ENCODE peak calls at places on chromosomes 3 and 15, in five cellular contexts. S is NCI-H524; O is GM03348; P is AML-193; K is stimulated activated CD8-positive, alpha-beta memory T cell treated with anti-CD3 and anti-CD28 coated beads, Interleukin-7, amount 100 ng/mL, for 4 hours. A is an unnamed sample.

GRCh38 chr3:156469456-156469855 is 85.5 kb downstream of the SSR3 start:
- DNase-seq in S (no peak), O (no peak), P (no peak), K (no peak), A (no peak)

GRCh38 chr15:31230630-31231485 is 95.8 kb upstream of the KLF13 start:
- DNase-seq in S (peak; percentile 62), O (no peak), P (no peak), K (no peak), A (no peak)

GRCh38 chr3:182889948-182890629 is 90.2 kb downstream of the DCUN1D1 start:
- DNase-seq in S (no peak), O (no peak), P (no peak), K (no peak), A (no peak)

GRCh38 chr15:90037510-90037860 is 36.4 kb downstream of the ZNF710 start:
- DNase-seq in S (no peak), O (peak; percentile 85), P (no peak), K (no peak), A (no peak)

GRCh38 chr3:130626021-130626420 is 109.0 kb downstream of the COL6A6 start:
- DNase-seq in S (no peak), O (peak; percentile 12), P (no peak), K (no peak), A (no peak)

GRCh38 chr3:56894912-56895431 is 93.2 kb upstream of the ARHGEF3 start:
- DNase-seq in S (no peak), O (peak; percentile 76), P (no peak), K (no peak), A (no peak)

GRCh38 chr3:136327671-136328070 is 77.5 kb downstream of the PCCB start:
- DNase-seq in S (no peak), O (no peak), P (no peak), K (no peak), A (no peak)

GRCh38 chr3:198028718-198029117 is 68.7 kb downstream of the LMLN start:
- DNase-seq in S (no peak), O (peak; percentile 19), P (no peak), K (no peak), A (no peak)

GRCh38 chr3:8482960-8483665 is 18.5 kb upstream of the LMCD1 start:
- DNase-seq in S (no peak), O (peak; percentile 91), P (no peak), K (no peak), A (no peak)

GRCh38 chr15:45064386-45064785 is 41.4 kb downstream of the SORD start:
- DNase-seq in S (no peak), O (no peak), P (no peak), K (no peak), A (no peak)

GRCh38 chr3:109369510-109369909 is 32.2 kb upstream of the DPPA4 start:
- DNase-seq in S (peak; percentile 43), O (no peak), P (no peak), K (no peak), A (no peak)

GRCh38 chr3:124281453-124282316 is 289.8 kb upstream of the ROPN1 start:
- DNase-seq in S (peak; percentile 71), O (peak; percentile 71), P (peak; percentile 5), K (no peak), A (no peak)

GRCh38 chr15:72592103-72592502 is 62.4 kb upstream of the GOLGA6B start:
- DNase-seq in S (no peak), O (no peak), P (no peak), K (no peak), A (no peak)

GRCh38 chr15:26358708-26359107 is 414.2 kb downstream of the GABRB3 start:
- DNase-seq in S (no peak), O (no peak), P (no peak), K (no peak), A (no peak)

GRCh38 chr3:3196148-3196861 is 16.8 kb upstream of the CRBN start:
- DNase-seq in S (peak; percentile 45), O (peak; percentile 15), P (peak; percentile 53), K (no peak), A (peak; percentile 13)

GRCh38 chr3:185582871-185583270 is 3.2 kb upstream of the SENP2 start:
- DNase-seq in S (no peak), O (no peak), P (no peak), K (no peak), A (no peak)

GRCh38 chr3:140834266-140835037 is 107.2 kb upstream of the SLC25A36 start:
- DNase-seq in S (no peak), O (no peak), P (no peak), K (no peak), A (no peak)

GRCh38 chr15:48899793-48900192 is 21.9 kb downstream of the EID1 start:
- DNase-seq in S (peak; percentile 12), O (no peak), P (no peak), K (no peak), A (no peak)

GRCh38 chr15:74523982-74524381 is 17.0 kb upstream of the ARID3B start:
- DNase-seq in S (no peak), O (no peak), P (no peak), K (no peak), A (no peak)

GRCh38 chr3:188950832-188951489 is 220.8 kb upstream of the TPRG1 start:
- DNase-seq in S (no peak), O (peak; percentile 87), P (no peak), K (peak; percentile 14), A (no peak)

GRCh38 chr15:50979041-50979440 is 70.6 kb downstream of the AP4E1 start:
- DNase-seq in S (no peak), O (peak; percentile 19), P (no peak), K (no peak), A (no peak)

GRCh38 chr15:62964251-62964650 is 78.3 kb upstream of the TPM1 start:
- DNase-seq in S (peak; percentile 45), O (no peak), P (no peak), K (no peak), A (no peak)

GRCh38 chr3:58492385-58492970 is 582 bp downstream of the KCTD6 start:
- DNase-seq in S (peak; percentile 26), O (peak; percentile 21), P (peak; percentile 22), K (no peak), A (peak; percentile 20)

GRCh38 chr3:156626104-156626503 is 48.3 kb upstream of the TIPARP start:
- DNase-seq in S (no peak), O (no peak), P (no peak), K (peak; percentile 3), A (peak; percentile 22)

GRCh38 chr3:147410518-147411234 is 1.5 kb downstream of the ZIC1 start:
- DNase-seq in S (peak; percentile 65), O (no peak), P (no peak), K (no peak), A (no peak)

GRCh38 chr15:89399390-89400120 is 64.9 kb upstream of the POLG start:
- DNase-seq in S (peak; percentile 89), O (peak; percentile 57), P (no peak), K (no peak), A (no peak)

GRCh38 chr15:78321041-78321570 is 19.0 kb upstream of the CRABP1 start:
- DNase-seq in S (no peak), O (no peak), P (no peak), K (no peak), A (no peak)

GRCh38 chr3:60754617-60755016 is 496.6 kb downstream of the FHIT start:
- DNase-seq in S (no peak), O (peak; percentile 53), P (peak; percentile 64), K (no peak), A (no peak)

GRCh38 chr15:79572691-79573340 is 140.7 kb downstream of the MINAR1 start:
- DNase-seq in S (no peak), O (no peak), P (no peak), K (no peak), A (no peak)

GRCh38 chr15:90191795-90192494 is 9.2 kb upstream of the SEMA4B start:
- DNase-seq in S (peak; percentile 94), O (no peak), P (no peak), K (no peak), A (peak; percentile 69)

GRCh38 chr3:57942872-57943283 is 65.3 kb upstream of the FLNB start:
- DNase-seq in S (no peak), O (no peak), P (no peak), K (no peak), A (no peak)

GRCh38 chr15:38562278-38562677 is 2.3 kb downstream of the RASGRP1 start:
- DNase-seq in S (no peak), O (no peak), P (no peak), K (no peak), A (no peak)

GRCh38 chr3:123447749-123448502 is 964 bp downstream of the ADCY5 start:
- DNase-seq in S (peak; percentile 30), O (peak; percentile 75), P (no peak), K (no peak), A (peak; percentile 5)

GRCh38 chr3:195885036-195885871 is 23.1 kb downstream of the TNK2 start:
- DNase-seq in S (no peak), O (no peak), P (no peak), K (no peak), A (no peak)

GRCh38 chr3:4356225-4356540 is 53.0 kb downstream of the SETMAR start:
- DNase-seq in S (no peak), O (no peak), P (no peak), K (no peak), A (no peak)